ENCODE peak calls at places on chromosome 5, in six cellular contexts. A is AG04450, P is tibial artery, V is osteocyte, Y is BJ, F is endodermal cell. U is an unnamed sample.

GRCh38 chr5:40775846-40776657 is 20.3 kb upstream of the TTC33 start:
- DNase-seq in A (no peak), P (no peak), V (no peak), Y (no peak), F (no peak), U (no peak)

GRCh38 chr5:10513501-10514442 is 50.1 kb upstream of the ANKRD33B start:
- DNase-seq in A (peak; percentile 57), P (no peak), V (no peak), Y (peak; percentile 62), F (peak; percentile 93), U (peak; percentile 90)

GRCh38 chr5:180353226-180353962 is at the start of gene GFPT2:
- DNase-seq in A (peak; percentile 27), P (peak; percentile 90), V (peak; percentile 94), Y (no peak), F (peak; percentile 94), U (no peak)

GRCh38 chr5:138111937-138112336 is 27.3 kb downstream of the NME5 start:
- DNase-seq in A (no peak), P (no peak), V (no peak), Y (peak; percentile 18), F (no peak), U (no peak)

GRCh38 chr5:37111426-37112382 is 137.5 kb downstream of the CPLANE1 start:
- DNase-seq in A (no peak), P (no peak), V (no peak), Y (no peak), F (no peak), U (no peak)

GRCh38 chr5:25362799-25363198 is 718.0 kb upstream of the CDH10 start:
- DNase-seq in A (no peak), P (no peak), V (no peak), Y (no peak), F (no peak), U (no peak)

GRCh38 chr5:39760385-39761198 is 335.8 kb upstream of the DAB2 start:
- DNase-seq in A (peak; percentile 80), P (peak; percentile 68), V (no peak), Y (peak; percentile 95), F (no peak), U (peak; percentile 63)

GRCh38 chr5:50365615-50366251 is 75.4 kb downstream of the EMB start:
- DNase-seq in A (no peak), P (no peak), V (no peak), Y (no peak), F (no peak), U (no peak)

GRCh38 chr5:133814152-133814551 is 154.3 kb downstream of the C5orf15 start:
- DNase-seq in A (no peak), P (no peak), V (no peak), Y (no peak), F (peak; percentile 20), U (no peak)

GRCh38 chr5:162227075-162227474 is 159.5 kb downstream of the GABRG2 start:
- DNase-seq in A (no peak), P (no peak), V (no peak), Y (no peak), F (peak; percentile 52), U (no peak)
- TF ChIP-seq CTCF in A (no peak), P (no peak), V (no peak), Y (no peak), F (peak; percentile 80), U (no peak)

DNA sequence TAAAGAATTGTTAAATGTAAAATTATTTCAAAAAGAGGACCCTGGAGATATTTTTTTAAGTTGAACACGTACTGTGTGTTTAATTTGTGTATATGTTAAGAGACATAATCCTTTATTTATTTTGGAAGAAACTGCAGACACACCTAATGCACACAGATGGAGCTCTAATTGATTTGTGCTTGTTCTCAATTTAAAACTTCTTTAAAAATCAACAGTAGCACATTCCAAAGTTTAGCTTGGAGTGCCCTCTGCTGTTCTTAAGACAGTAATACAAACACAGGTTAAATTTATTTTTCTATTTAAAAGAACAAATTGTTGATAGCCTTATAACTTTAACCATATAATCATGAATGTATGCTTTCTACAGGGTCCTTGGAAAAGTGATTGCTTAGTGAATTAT is 277.6 kb upstream of the ADAMTS16 start:
- DNase-seq in A (no peak), P (no peak), V (no peak), Y (peak; percentile 3), F (no peak), U (peak; percentile 10)
- TF ChIP-seq CTCF in A (peak; percentile 37), P (peak; percentile 15), V (peak; percentile 74), Y (peak; percentile 52), F (peak; percentile 89), U (peak; percentile 52)

GRCh38 chr5:57683036-57683600 is 200.5 kb upstream of the ACTBL2 start:
- DNase-seq in A (no peak), P (no peak), V (no peak), Y (no peak), F (no peak), U (no peak)

GRCh38 chr5:57685866-57686265 is 203.3 kb upstream of the ACTBL2 start:
- DNase-seq in A (no peak), P (no peak), V (no peak), Y (no peak), F (no peak), U (no peak)

GRCh38 chr5:57680686-57681085 is 198.1 kb upstream of the ACTBL2 start:
- DNase-seq in A (no peak), P (no peak), V (no peak), Y (no peak), F (no peak), U (no peak)

GRCh38 chr5:57684299-57684702 is 201.7 kb upstream of the ACTBL2 start:
- DNase-seq in A (no peak), P (no peak), V (no peak), Y (no peak), F (no peak), U (no peak)

DNA sequence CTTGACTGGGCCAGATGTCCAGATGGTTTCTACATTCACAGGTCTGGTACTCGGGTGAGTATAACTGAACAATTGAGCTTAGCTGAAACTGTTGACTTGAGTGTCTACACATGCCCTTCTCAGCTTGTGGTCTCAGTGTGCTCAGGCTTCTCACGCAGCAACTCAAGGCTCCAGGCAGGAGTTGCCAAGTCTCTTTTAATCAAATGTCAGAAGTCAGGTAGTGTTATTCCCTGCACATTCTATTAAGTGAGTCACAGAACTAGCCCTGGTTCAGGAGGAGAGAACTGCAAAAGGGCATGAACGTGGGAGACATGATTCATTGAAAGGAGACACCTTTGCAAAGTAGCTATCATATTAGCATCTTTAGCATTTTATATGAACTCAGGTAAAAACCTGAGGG is 199.3 kb upstream of the ACTBL2 start:
- DNase-seq in A (no peak), P (no peak), V (no peak), Y (no peak), F (no peak), U (no peak)
- TF ChIP-seq CTCF in A (no peak), P (no peak), V (no peak), Y (no peak), F (no peak), U (no peak)

GRCh38 chr5:126499742-126500396 is 76.7 kb downstream of the GRAMD2B start:
- DNase-seq in A (no peak), P (no peak), V (no peak), Y (no peak), F (peak; percentile 56), U (no peak)
- TF ChIP-seq CTCF in A (peak; percentile 50), P (peak; percentile 29), V (peak; percentile 53), Y (peak; percentile 58), F (peak; percentile 85), U (peak; percentile 56)

GRCh38 chr5:158908690-158909325 is 190.9 kb downstream of the EBF1 start:
- DNase-seq in A (no peak), P (no peak), V (no peak), Y (no peak), F (no peak), U (no peak)
- TF ChIP-seq CTCF in A (no peak), P (no peak), V (no peak), Y (no peak), F (no peak), U (no peak)

GRCh38 chr5:145237843-145238242 is 597.3 kb downstream of the PRELID2 start:
- DNase-seq in A (no peak), P (no peak), V (no peak), Y (no peak), F (peak; percentile 89), U (peak; percentile 18)
- TF ChIP-seq CTCF in A (peak; percentile 27), P (no peak), V (peak; percentile 55), Y (peak; percentile 29), F (peak; percentile 89), U (peak; percentile 69)

DNA sequence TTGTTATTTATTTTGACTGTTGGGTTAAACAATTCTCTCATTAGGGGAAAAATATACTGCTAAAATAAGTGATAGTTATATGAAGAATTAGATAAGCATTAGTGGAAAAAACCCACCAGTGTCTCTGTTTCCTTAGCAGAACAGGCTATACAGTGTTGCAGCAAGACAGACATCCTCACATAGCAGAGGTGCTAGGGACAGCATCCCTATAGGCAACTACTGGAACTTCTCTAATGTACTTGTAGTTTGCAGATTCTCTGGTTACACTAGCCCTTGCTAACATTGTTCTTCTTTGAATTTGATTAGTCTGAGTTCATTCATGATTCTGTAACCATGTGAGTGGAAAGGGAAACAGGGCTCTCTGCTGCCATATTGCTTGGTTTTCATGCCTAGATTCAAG is 661.8 kb upstream of the RGMB start:
- DNase-seq in A (no peak), P (no peak), V (no peak), Y (no peak), F (no peak), U (no peak)
- TF ChIP-seq CTCF in A (peak; percentile 55), P (no peak), V (peak; percentile 25), Y (no peak), F (peak; percentile 60), U (no peak)

GRCh38 chr5:34790087-34790486 is 48.9 kb upstream of the TTC23L start:
- DNase-seq in A (no peak), P (no peak), V (no peak), Y (no peak), F (no peak), U (no peak)

GRCh38 chr5:34787035-34787434 is 51.9 kb upstream of the TTC23L start:
- DNase-seq in A (no peak), P (no peak), V (no peak), Y (no peak), F (no peak), U (no peak)

GRCh38 chr5:34791761-34792244 is 47.2 kb upstream of the TTC23L start:
- DNase-seq in A (no peak), P (no peak), V (no peak), Y (no peak), F (peak; percentile 53), U (no peak)

GRCh38 chr5:34789639-34790038 is 49.3 kb upstream of the TTC23L start:
- DNase-seq in A (no peak), P (no peak), V (no peak), Y (no peak), F (no peak), U (no peak)

GRCh38 chr5:34789021-34789531 is 49.9 kb upstream of the TTC23L start:
- DNase-seq in A (no peak), P (peak; percentile 70), V (no peak), Y (peak; percentile 6), F (no peak), U (no peak)
- TF ChIP-seq CTCF in A (no peak), P (no peak), V (no peak), Y (no peak), F (no peak), U (no peak)

GRCh38 chr5:77944757-77945340 is 168.7 kb upstream of the TBCA start:
- DNase-seq in A (no peak), P (no peak), V (no peak), Y (no peak), F (no peak), U (no peak)
- TF ChIP-seq CTCF in A (no peak), P (no peak), V (no peak), Y (no peak), F (no peak), U (no peak)